ENCODE peak calls at places on chromosomes 2 and 18, in five cellular contexts. B, H, D, A and V are unnamed samples.

GRCh38 chr18:6482198-6482977 is 67.7 kb upstream of the L3MBTL4 start:
- DNase-seq in B (peak; percentile 5), H (peak; percentile 79), D (peak; percentile 67), A (peak; percentile 87), V (peak; percentile 68)

GRCh38 chr2:242098445-242099128 is 229.1 kb downstream of the RTP5 start:
- DNase-seq in B (no peak), H (peak; percentile 22), D (peak; percentile 53), A (no peak), V (peak; percentile 27)

GRCh38 chr2:144320491-144320890 is 199.4 kb downstream of the ZEB2 start:
- DNase-seq in B (no peak), H (peak; percentile 45), D (peak; percentile 28), A (no peak), V (no peak)

GRCh38 chr2:227671170-227671887 is 4.7 kb downstream of the SCYGR5 start:
- DNase-seq in B (no peak), H (no peak), D (no peak), A (no peak), V (no peak)

GRCh38 chr18:70423988-70424387 is 135.1 kb downstream of the SOCS6 start:
- DNase-seq in B (no peak), H (no peak), D (no peak), A (no peak), V (no peak)

GRCh38 chr2:153477096-153477555 is 1.4 kb downstream of the RPRM start:
- DNase-seq in B (no peak), H (peak; percentile 32), D (no peak), A (no peak), V (peak; percentile 6)

GRCh38 chr2:72263781-72264060 is 116.1 kb upstream of the CYP26B1 start:
- DNase-seq in B (no peak), H (no peak), D (no peak), A (no peak), V (no peak)

GRCh38 chr2:26126091-26126490 is 46.8 kb upstream of the GAREM2 start:
- DNase-seq in B (no peak), H (no peak), D (no peak), A (no peak), V (no peak)

GRCh38 chr2:28821295-28821958 is 10.8 kb downstream of the SPDYA start:
- DNase-seq in B (peak; percentile 50), H (peak; percentile 24), D (peak; percentile 65), A (no peak), V (peak; percentile 36)

GRCh38 chr2:236986524-236987330 is 99.0 kb upstream of the COPS8 start:
- DNase-seq in B (no peak), H (no peak), D (no peak), A (no peak), V (no peak)

GRCh38 chr18:8835556-8835955 is 130.2 kb downstream of the MTCL1 start:
- DNase-seq in B (no peak), H (no peak), D (peak; percentile 41), A (no peak), V (no peak)

GRCh38 chr18:23207191-23207955 is 72.1 kb downstream of the CABLES1 start:
- DNase-seq in B (no peak), H (no peak), D (peak; percentile 68), A (peak; percentile 26), V (no peak)

GRCh38 chr2:236208281-236208900 is 40.2 kb upstream of the GBX2 start:
- DNase-seq in B (no peak), H (no peak), D (no peak), A (no peak), V (no peak)

GRCh38 chr2:231917280-231918088 is 8.7 kb downstream of the NPPC start:
- DNase-seq in B (no peak), H (no peak), D (no peak), A (no peak), V (no peak)

GRCh38 chr2:43175187-43175490 is 51.3 kb downstream of the ZFP36L2 start:
- DNase-seq in B (no peak), H (no peak), D (peak; percentile 45), A (no peak), V (no peak)

GRCh38 chr2:110716959-110717645 is 15.3 kb upstream of the ACOXL start:
- DNase-seq in B (no peak), H (peak; percentile 90), D (no peak), A (no peak), V (no peak)

GRCh38 chr18:43789234-43790000 is 512.1 kb upstream of the SYT4 start:
- DNase-seq in B (no peak), H (no peak), D (no peak), A (no peak), V (no peak)

GRCh38 chr2:161139098-161139987 is 20.9 kb upstream of the TANK start:
- DNase-seq in B (no peak), H (no peak), D (peak; percentile 74), A (no peak), V (no peak)

GRCh38 chr2:136238552-136239346 is 120.8 kb upstream of the CXCR4 start:
- DNase-seq in B (no peak), H (no peak), D (peak; percentile 4), A (no peak), V (peak; percentile 61)
- TF ChIP-seq CTCF in B (no peak), H (no peak), D (no peak), A (no peak), V (no peak)

GRCh38 chr2:174581543-174581942 is 16.1 kb downstream of the WIPF1 start:
- DNase-seq in B (no peak), H (no peak), D (no peak), A (no peak), V (no peak)

GRCh38 chr2:174575124-174575776 is 22.4 kb downstream of the WIPF1 start:
- DNase-seq in B (no peak), H (no peak), D (no peak), A (no peak), V (no peak)

GRCh38 chr2:174580951-174581350 is 16.7 kb downstream of the WIPF1 start:
- DNase-seq in B (no peak), H (no peak), D (no peak), A (no peak), V (no peak)

GRCh38 chr2:174574657-174575056 is 22.9 kb downstream of the WIPF1 start:
- DNase-seq in B (no peak), H (no peak), D (peak; percentile 62), A (no peak), V (no peak)

GRCh38 chr2:174577967-174578589 is 19.5 kb downstream of the WIPF1 start:
- DNase-seq in B (no peak), H (no peak), D (peak; percentile 73), A (no peak), V (no peak)
- TF ChIP-seq CTCF in B (peak; percentile 71), H (no peak), D (peak; percentile 86), A (peak; percentile 32), V (peak; percentile 70)

GRCh38 chr2:24490674-24491625 is at the start of gene NCOA1:
- DNase-seq in B (peak; percentile 91), H (peak; percentile 93), D (peak; percentile 85), A (peak; percentile 92), V (peak; percentile 93)
- TF ChIP-seq CTCF in B (peak; percentile 30), H (no peak), D (peak; percentile 26), A (peak; percentile 21), V (peak; percentile 29)

GRCh38 chr2:79275863-79276262 is 116.3 kb upstream of the REG3A start:
- DNase-seq in B (no peak), H (no peak), D (no peak), A (no peak), V (no peak)

GRCh38 chr2:79271456-79271855 is 111.9 kb upstream of the REG3A start:
- DNase-seq in B (no peak), H (no peak), D (no peak), A (no peak), V (no peak)

GRCh38 chr2:79272616-79273015 is 113.1 kb upstream of the REG3A start:
- DNase-seq in B (no peak), H (no peak), D (no peak), A (no peak), V (no peak)

GRCh38 chr2:79275197-79275596 is 115.6 kb upstream of the REG3A start:
- DNase-seq in B (no peak), H (no peak), D (no peak), A (no peak), V (no peak)
- TF ChIP-seq CTCF in B (no peak), H (no peak), D (no peak), A (no peak), V (no peak)

DNA sequence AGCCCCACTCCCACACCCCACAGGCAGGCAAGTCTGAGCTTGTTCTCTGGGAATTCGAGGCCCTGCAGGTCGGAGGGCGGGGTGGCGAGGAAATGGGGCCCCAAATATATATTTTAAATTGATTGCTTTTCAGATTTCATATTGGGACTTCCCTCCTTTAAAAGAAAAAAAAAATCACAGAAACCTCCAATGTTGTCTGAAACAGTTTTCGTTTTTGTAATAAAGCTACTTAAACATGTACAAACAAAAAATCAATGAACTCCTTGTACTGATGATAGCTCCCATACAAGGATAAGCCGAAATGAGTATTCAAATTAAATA is 21.5 kb downstream of the THNSL2 start:
- DNase-seq in B (no peak), H (no peak), D (no peak), A (no peak), V (no peak)
- TF ChIP-seq CTCF in B (no peak), H (peak; percentile 3), D (no peak), A (no peak), V (no peak)

GRCh38 chr2:143110759-143111428 is 18.3 kb upstream of the ARHGAP15 start:
- DNase-seq in B (peak; percentile 13), H (peak; percentile 43), D (peak; percentile 50), A (peak; percentile 71), V (peak; percentile 10)
- TF ChIP-seq CTCF in B (peak; percentile 80), H (peak; percentile 50), D (peak; percentile 55), A (peak; percentile 46), V (peak; percentile 76)

GRCh38 chr2:168353251-168353650 is 102.8 kb upstream of the CERS6 start:
- DNase-seq in B (no peak), H (no peak), D (no peak), A (no peak), V (no peak)

GRCh38 chr2:168354499-168354898 is 101.6 kb upstream of the CERS6 start:
- DNase-seq in B (no peak), H (no peak), D (no peak), A (no peak), V (no peak)

GRCh38 chr2:168346725-168347477 is 99.5 kb upstream of the STK39 start:
- DNase-seq in B (peak; percentile 53), H (peak; percentile 68), D (peak; percentile 63), A (peak; percentile 67), V (peak; percentile 66)

GRCh38 chr2:168348076-168348475 is 100.7 kb upstream of the STK39 start:
- DNase-seq in B (peak; percentile 26), H (no peak), D (peak; percentile 24), A (no peak), V (peak; percentile 32)

DNA sequence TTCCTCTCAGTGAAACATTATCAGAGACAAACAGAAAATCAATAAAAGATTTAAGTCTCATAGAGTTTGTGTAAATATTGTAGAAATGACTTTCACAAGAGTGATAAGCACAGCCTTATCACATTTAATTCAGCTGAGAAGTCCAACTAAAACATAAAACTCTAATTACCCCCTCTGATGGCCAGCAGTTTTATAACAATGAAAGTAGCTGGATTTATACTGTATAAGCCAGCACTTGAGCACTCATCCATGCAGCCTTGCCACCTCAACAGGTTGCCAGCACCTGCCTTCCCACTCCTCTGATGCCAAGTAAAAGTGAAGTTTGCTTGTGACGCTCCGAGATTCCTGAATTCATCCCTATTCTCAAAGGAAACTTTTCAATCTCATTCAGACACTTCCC is 103.0 kb upstream of the STK39 start:
- DNase-seq in B (no peak), H (no peak), D (no peak), A (no peak), V (no peak)
- TF ChIP-seq CTCF in B (no peak), H (no peak), D (no peak), A (no peak), V (no peak)